ENCODE peak calls at places on chromosomes 6 and 20, in five cellular contexts. One of them, this sample, is unnamed.

GRCh38 chr20:45969712-45970634 is 2.0 kb downstream of the ZNF335 start:
- DNase-seq in tibial artery: peak; percentile 59
- DNase-seq in A172: peak; percentile 76
- DNase-seq in AG20443: peak; percentile 68
- DNase-seq in activated T-cell treated with anti-CD3 and anti-CD28 coated beads, Interleukin-2, amount 50 U/mL, for 24 hours: no peak
- DNase-seq in this sample: peak; percentile 74

GRCh38 chr6:74585779-74586178 is 620.1 kb downstream of the COL12A1 start:
- DNase-seq in A172: no peak
- DNase-seq in activated T-cell treated with anti-CD3 and anti-CD28 coated beads, Interleukin-2, amount 50 U/mL, for 24 hours: no peak
- DNase-seq in tibial artery: no peak
- DNase-seq in AG20443: no peak
- DNase-seq in this sample: peak; percentile 54

GRCh38 chr20:37236462-37236861 is 25.2 kb downstream of the GHRH start:
- DNase-seq in activated T-cell treated with anti-CD3 and anti-CD28 coated beads, Interleukin-2, amount 50 U/mL, for 24 hours: no peak
- DNase-seq in A172: no peak
- DNase-seq in tibial artery: no peak
- DNase-seq in AG20443: no peak
- DNase-seq in this sample: no peak

GRCh38 chr6:168678177-168678576 is 237.2 kb downstream of the SMOC2 start:
- DNase-seq in activated T-cell treated with anti-CD3 and anti-CD28 coated beads, Interleukin-2, amount 50 U/mL, for 24 hours: no peak
- DNase-seq in A172: no peak
- DNase-seq in AG20443: no peak
- DNase-seq in tibial artery: no peak
- DNase-seq in this sample: no peak

GRCh38 chr6:138656278-138656803 is 117.2 kb upstream of the CCDC28A start:
- DNase-seq in AG20443: no peak
- DNase-seq in activated T-cell treated with anti-CD3 and anti-CD28 coated beads, Interleukin-2, amount 50 U/mL, for 24 hours: no peak
- DNase-seq in tibial artery: no peak
- DNase-seq in A172: no peak
- DNase-seq in this sample: no peak

GRCh38 chr6:113755449-113756289 is 101.5 kb upstream of the MARCKS start:
- DNase-seq in A172: no peak
- DNase-seq in AG20443: no peak
- DNase-seq in activated T-cell treated with anti-CD3 and anti-CD28 coated beads, Interleukin-2, amount 50 U/mL, for 24 hours: no peak
- DNase-seq in tibial artery: no peak
- DNase-seq in this sample: peak; percentile 39

GRCh38 chr6:34529665-34530327 is 26.3 kb downstream of the SPDEF start:
- DNase-seq in tibial artery: no peak
- DNase-seq in activated T-cell treated with anti-CD3 and anti-CD28 coated beads, Interleukin-2, amount 50 U/mL, for 24 hours: no peak
- DNase-seq in A172: no peak
- DNase-seq in AG20443: no peak
- DNase-seq in this sample: no peak

GRCh38 chr6:41502607-41503434 is 43.4 kb upstream of the FOXP4 start:
- DNase-seq in A172: no peak
- DNase-seq in activated T-cell treated with anti-CD3 and anti-CD28 coated beads, Interleukin-2, amount 50 U/mL, for 24 hours: no peak
- DNase-seq in tibial artery: peak; percentile 72
- DNase-seq in AG20443: no peak
- DNase-seq in this sample: no peak

GRCh38 chr20:64064145-64064698 is 1.2 kb downstream of the TCEA2 start:
- DNase-seq in AG20443: peak; percentile 84
- DNase-seq in A172: peak; percentile 90
- DNase-seq in tibial artery: peak; percentile 80
- DNase-seq in activated T-cell treated with anti-CD3 and anti-CD28 coated beads, Interleukin-2, amount 50 U/mL, for 24 hours: no peak
- DNase-seq in this sample: peak; percentile 51

GRCh38 chr20:48638546-48638945 is 189.3 kb downstream of the PREX1 start:
- DNase-seq in tibial artery: no peak
- DNase-seq in activated T-cell treated with anti-CD3 and anti-CD28 coated beads, Interleukin-2, amount 50 U/mL, for 24 hours: no peak
- DNase-seq in A172: peak; percentile 95
- DNase-seq in AG20443: peak; percentile 47
- DNase-seq in this sample: peak; percentile 89

GRCh38 chr6:136067731-136068341 is 182.3 kb downstream of the MTFR2 start:
- DNase-seq in AG20443: peak; percentile 32
- DNase-seq in activated T-cell treated with anti-CD3 and anti-CD28 coated beads, Interleukin-2, amount 50 U/mL, for 24 hours: no peak
- DNase-seq in A172: peak; percentile 86
- DNase-seq in tibial artery: no peak
- DNase-seq in this sample: no peak

GRCh38 chr20:37335642-37336368 is 10.1 kb upstream of the SRC start:
- DNase-seq in A172: peak; percentile 23
- DNase-seq in AG20443: no peak
- DNase-seq in tibial artery: no peak
- DNase-seq in activated T-cell treated with anti-CD3 and anti-CD28 coated beads, Interleukin-2, amount 50 U/mL, for 24 hours: no peak
- DNase-seq in this sample: no peak

GRCh38 chr20:49579874-49580817 is 12.2 kb upstream of the PTGIS start:
- DNase-seq in AG20443: no peak
- DNase-seq in A172: no peak
- DNase-seq in activated T-cell treated with anti-CD3 and anti-CD28 coated beads, Interleukin-2, amount 50 U/mL, for 24 hours: no peak
- DNase-seq in tibial artery: peak; percentile 63
- DNase-seq in this sample: no peak

GRCh38 chr20:35432430-35432735 is 5.6 kb downstream of the GDF5 start:
- DNase-seq in A172: no peak
- DNase-seq in activated T-cell treated with anti-CD3 and anti-CD28 coated beads, Interleukin-2, amount 50 U/mL, for 24 hours: no peak
- DNase-seq in AG20443: no peak
- DNase-seq in tibial artery: no peak
- DNase-seq in this sample: no peak

GRCh38 chr6:35419431-35419830 is 32.7 kb upstream of the FANCE start:
- DNase-seq in activated T-cell treated with anti-CD3 and anti-CD28 coated beads, Interleukin-2, amount 50 U/mL, for 24 hours: no peak
- DNase-seq in A172: no peak
- DNase-seq in tibial artery: no peak
- DNase-seq in AG20443: peak; percentile 31
- DNase-seq in this sample: no peak

GRCh38 chr6:149834513-149835481 is 29.4 kb downstream of the LRP11 start:
- DNase-seq in tibial artery: no peak
- DNase-seq in activated T-cell treated with anti-CD3 and anti-CD28 coated beads, Interleukin-2, amount 50 U/mL, for 24 hours: peak; percentile 61
- DNase-seq in A172: peak; percentile 60
- DNase-seq in AG20443: peak; percentile 61
- DNase-seq in this sample: peak; percentile 84

GRCh38 chr6:158020811-158021210 is 39.1 kb downstream of the SYNJ2 start:
- DNase-seq in activated T-cell treated with anti-CD3 and anti-CD28 coated beads, Interleukin-2, amount 50 U/mL, for 24 hours: no peak
- DNase-seq in A172: no peak
- DNase-seq in tibial artery: no peak
- DNase-seq in AG20443: no peak
- DNase-seq in this sample: no peak

GRCh38 chr6:41599015-41599835 is 39.0 kb upstream of the MDFI start:
- DNase-seq in activated T-cell treated with anti-CD3 and anti-CD28 coated beads, Interleukin-2, amount 50 U/mL, for 24 hours: no peak
- DNase-seq in tibial artery: peak; percentile 64
- DNase-seq in A172: no peak
- DNase-seq in AG20443: no peak
- DNase-seq in this sample: no peak

GRCh38 chr6:21500314-21500713 is 93.2 kb upstream of the SOX4 start:
- DNase-seq in AG20443: no peak
- DNase-seq in tibial artery: no peak
- DNase-seq in activated T-cell treated with anti-CD3 and anti-CD28 coated beads, Interleukin-2, amount 50 U/mL, for 24 hours: no peak
- DNase-seq in A172: no peak
- DNase-seq in this sample: peak; percentile 70

GRCh38 chr6:161748535-161749386 is 474.9 kb upstream of the AGPAT4 start:
- DNase-seq in activated T-cell treated with anti-CD3 and anti-CD28 coated beads, Interleukin-2, amount 50 U/mL, for 24 hours: no peak
- DNase-seq in tibial artery: no peak
- DNase-seq in A172: no peak
- DNase-seq in AG20443: no peak
- DNase-seq in this sample: peak; percentile 34

GRCh38 chr6:138517635-138518034 is 18.3 kb upstream of the NHSL1 start:
- DNase-seq in activated T-cell treated with anti-CD3 and anti-CD28 coated beads, Interleukin-2, amount 50 U/mL, for 24 hours: peak; percentile 63
- DNase-seq in A172: no peak
- DNase-seq in AG20443: peak; percentile 50
- DNase-seq in tibial artery: no peak
- DNase-seq in this sample: no peak

GRCh38 chr6:152380351-152380767 is 256.8 kb downstream of the SYNE1 start:
- DNase-seq in AG20443: peak; percentile 41
- DNase-seq in A172: peak; percentile 71
- DNase-seq in tibial artery: no peak
- DNase-seq in activated T-cell treated with anti-CD3 and anti-CD28 coated beads, Interleukin-2, amount 50 U/mL, for 24 hours: no peak
- DNase-seq in this sample: peak; percentile 98

GRCh38 chr6:15615837-15616236 is 47.0 kb downstream of the DTNBP1 start:
- DNase-seq in AG20443: no peak
- DNase-seq in A172: no peak
- DNase-seq in tibial artery: no peak
- DNase-seq in activated T-cell treated with anti-CD3 and anti-CD28 coated beads, Interleukin-2, amount 50 U/mL, for 24 hours: no peak
- DNase-seq in this sample: no peak

GRCh38 chr6:43705996-43706395 is 18.4 kb upstream of the MRPS18A start:
- DNase-seq in tibial artery: no peak
- DNase-seq in activated T-cell treated with anti-CD3 and anti-CD28 coated beads, Interleukin-2, amount 50 U/mL, for 24 hours: no peak
- DNase-seq in A172: no peak
- DNase-seq in AG20443: no peak
- DNase-seq in this sample: no peak

GRCh38 chr6:102039450-102039849 is 645.9 kb downstream of the GRIK2 start:
- DNase-seq in A172: no peak
- DNase-seq in activated T-cell treated with anti-CD3 and anti-CD28 coated beads, Interleukin-2, amount 50 U/mL, for 24 hours: no peak
- DNase-seq in tibial artery: no peak
- DNase-seq in AG20443: no peak
- DNase-seq in this sample: no peak

GRCh38 chr6:149313070-149313469 is 4.4 kb upstream of the TAB2 start:
- DNase-seq in AG20443: no peak
- DNase-seq in tibial artery: no peak
- DNase-seq in A172: no peak
- DNase-seq in activated T-cell treated with anti-CD3 and anti-CD28 coated beads, Interleukin-2, amount 50 U/mL, for 24 hours: no peak
- DNase-seq in this sample: no peak

GRCh38 chr6:109036588-109037320 is 57.9 kb downstream of the SESN1 start:
- DNase-seq in activated T-cell treated with anti-CD3 and anti-CD28 coated beads, Interleukin-2, amount 50 U/mL, for 24 hours: no peak
- DNase-seq in AG20443: no peak
- DNase-seq in A172: no peak
- DNase-seq in tibial artery: no peak
- DNase-seq in this sample: no peak